ENCODE peak calls at places on chromosomes 1 and 21, in nine cellular contexts. T is aorta; E is epithelial cell of proximal tubule; S is AG09309; P is islet precursor cell; Q is caudate nucleus; Y is activated CD8-positive, alpha-beta memory T cell treated with anti-CD3 and anti-CD28 coated beads for 1 hour; I is putamen; J is tibial nerve. K is an unnamed sample.

GRCh38 chr21:42734323-42734971 is 81.0 kb downstream of the PDE9A start:
- DNase-seq in T (no peak), E (no peak), S (no peak), P (no peak), Q (no peak), Y (no peak), I (no peak), J (no peak), K (no peak)

GRCh38 chr1:117698398-117699160 is 92.7 kb downstream of the TENT5C start:
- DNase-seq in T (peak), E (no peak), S (no peak), P (no peak), Q (no peak), Y (no peak), I (no peak), J (no peak), K (no peak)

GRCh38 chr1:157193702-157194391 is 55.7 kb upstream of the ETV3 start:
- DNase-seq in T (peak), E (peak), S (peak), P (peak), Q (peak), Y (peak), I (peak), J (peak), K (no peak)

GRCh38 chr1:36322786-36323635 is 434 bp downstream of the EVA1B start:
- DNase-seq in T (peak), E (no peak), S (peak), P (peak), Q (no peak), Y (peak), I (no peak), J (no peak), K (no peak)

GRCh38 chr1:204151562-204152309 is at the start of gene ETNK2:
- DNase-seq in T (peak), E (no peak), S (no peak), P (peak), Q (no peak), Y (peak), I (no peak), J (peak), K (no peak)

GRCh38 chr1:185912504-185912903 is 178.3 kb downstream of the HMCN1 start:
- DNase-seq in T (no peak), E (no peak), S (no peak), P (no peak), Q (no peak), Y (no peak), I (no peak), J (no peak), K (no peak)

GRCh38 chr1:41366428-41367101 is 5.3 kb downstream of the FOXO6 start:
- DNase-seq in T (peak), E (no peak), S (no peak), P (no peak), Q (peak), Y (no peak), I (no peak), J (no peak), K (no peak)

GRCh38 chr1:11792106-11792505 is 13.7 kb downstream of the MTHFR start:
- DNase-seq in T (peak), E (no peak), S (no peak), P (no peak), Q (no peak), Y (no peak), I (no peak), J (no peak), K (no peak)

GRCh38 chr1:19009126-19009881 is 52.8 kb upstream of the IFFO2 start:
- DNase-seq in T (no peak), E (no peak), S (no peak), P (no peak), Q (no peak), Y (no peak), I (no peak), J (no peak), K (peak)

GRCh38 chr1:5637171-5637570 is 355.1 kb downstream of the NPHP4 start:
- DNase-seq in T (no peak), E (no peak), S (no peak), P (peak), Q (peak), Y (peak), I (no peak), J (peak), K (peak)

GRCh38 chr1:206814716-206815341 is 42.5 kb upstream of the IL10 start:
- DNase-seq in T (no peak), E (peak), S (no peak), P (no peak), Q (no peak), Y (no peak), I (no peak), J (no peak), K (no peak)

GRCh38 chr1:236140705-236141446 is 1.5 kb upstream of the GPR137B start:
- DNase-seq in T (no peak), E (no peak), S (no peak), P (no peak), Q (no peak), Y (no peak), I (peak), J (no peak), K (no peak)

GRCh38 chr1:155651861-155652661 is 36.5 kb downstream of the YY1AP1 start:
- DNase-seq in T (no peak), E (no peak), S (no peak), P (no peak), Q (no peak), Y (no peak), I (no peak), J (no peak), K (no peak)

GRCh38 chr21:29649370-29649963 is 290.3 kb downstream of the GRIK1 start:
- DNase-seq in T (no peak), E (no peak), S (no peak), P (no peak), Q (no peak), Y (no peak), I (no peak), J (no peak), K (no peak)

GRCh38 chr1:25707280-25708016 is 90.9 kb downstream of the MAN1C1 start:
- DNase-seq in T (no peak), E (no peak), S (peak), P (peak), Q (no peak), Y (no peak), I (no peak), J (no peak), K (no peak)

GRCh38 chr1:25724201-25724600 is 75.8 kb upstream of the SELENON start:
- DNase-seq in T (peak), E (no peak), S (no peak), P (no peak), Q (no peak), Y (no peak), I (no peak), J (no peak), K (no peak)

GRCh38 chr1:67524143-67525052 is 94.2 kb upstream of the SERBP1 start:
- DNase-seq in T (no peak), E (no peak), S (no peak), P (no peak), Q (no peak), Y (no peak), I (no peak), J (no peak), K (no peak)

GRCh38 chr1:117570988-117571409 is 34.8 kb upstream of the TENT5C start:
- DNase-seq in T (no peak), E (no peak), S (no peak), P (peak), Q (no peak), Y (no peak), I (no peak), J (no peak), K (peak)

GRCh38 chr21:44991538-44992483 is 52.0 kb downstream of the SLX9 start:
- DNase-seq in T (peak), E (no peak), S (no peak), P (no peak), Q (no peak), Y (no peak), I (no peak), J (no peak), K (no peak)

GRCh38 chr1:26861889-26862371 is 1.0 kb upstream of the SFN start:
- DNase-seq in T (no peak), E (no peak), S (no peak), P (no peak), Q (no peak), Y (no peak), I (no peak), J (no peak), K (no peak)

GRCh38 chr1:169601096-169601881 is 15.0 kb upstream of the F5 start:
- DNase-seq in T (no peak), E (no peak), S (no peak), P (no peak), Q (no peak), Y (no peak), I (peak), J (no peak), K (no peak)

GRCh38 chr1:12001249-12001917 is 17.9 kb upstream of the MIIP start:
- DNase-seq in T (no peak), E (no peak), S (peak), P (peak), Q (peak), Y (peak), I (peak), J (peak), K (no peak)

GRCh38 chr1:179761296-179761695 is 18.2 kb downstream of the FAM163A start:
- DNase-seq in T (no peak), E (no peak), S (no peak), P (no peak), Q (no peak), Y (no peak), I (no peak), J (no peak), K (no peak)

GRCh38 chr1:30785714-30786113 is 28.1 kb upstream of the LAPTM5 start:
- DNase-seq in T (no peak), E (no peak), S (no peak), P (peak), Q (no peak), Y (no peak), I (no peak), J (no peak), K (no peak)

GRCh38 chr1:17911789-17912188 is 156.7 kb downstream of the ACTL8 start:
- DNase-seq in T (no peak), E (no peak), S (no peak), P (no peak), Q (no peak), Y (no peak), I (no peak), J (no peak), K (no peak)

GRCh38 chr1:246503341-246503740 is 3.7 kb downstream of the SMYD3 start:
- DNase-seq in T (no peak), E (no peak), S (peak), P (no peak), Q (no peak), Y (no peak), I (no peak), J (no peak), K (no peak)